ENCODE peak calls at places on chromosomes 2 and 18, in eight cellular contexts. B is MCF 10A, P is NCI-H446, L is Kasumi-1, Q is H9, G is NCI-H1048, H is NCI-H460, V is left colon. J is an unnamed sample.

GRCh38 chr2:128446866-128447537 is 128.3 kb upstream of the HS6ST1 start:
- DNase-seq in L (no peak), B (no peak), H (no peak), P (no peak), G (no peak), Q (peak; percentile 19), V (no peak), J (no peak)

GRCh38 chr18:79528846-79529245 is 133.1 kb downstream of the NFATC1 start:
- DNase-seq in Q (peak; percentile 73), G (peak; percentile 60), V (peak; percentile 38), P (peak; percentile 54), L (peak; percentile 78), B (peak; percentile 46), H (peak; percentile 55), J (peak; percentile 76)

GRCh38 chr2:144438722-144439508 is 81.0 kb downstream of the ZEB2 start:
- DNase-seq in H (no peak), P (peak; percentile 20), Q (no peak), B (no peak), G (no peak), L (no peak), V (no peak), J (no peak)

GRCh38 chr2:204072443-204073324 is 136.1 kb downstream of the ICOS start:
- DNase-seq in B (peak; percentile 59), V (no peak), Q (peak; percentile 72), P (peak; percentile 57), L (no peak), G (peak; percentile 40), H (peak; percentile 28), J (no peak)

GRCh38 chr2:96164459-96165184 is 19.4 kb upstream of the DUSP2 start:
- DNase-seq in H (no peak), P (no peak), Q (peak; percentile 79), V (peak; percentile 27), B (no peak), L (no peak), G (no peak), J (no peak)

GRCh38 chr2:124708661-124709060 is 683.6 kb downstream of the CNTNAP5 start:
- DNase-seq in P (no peak), L (no peak), Q (no peak), B (no peak), V (no peak), H (no peak), G (no peak), J (no peak)

GRCh38 chr2:46801731-46802664 is 113.6 kb downstream of the MCFD2 start:
- DNase-seq in Q (no peak), H (no peak), V (no peak), P (peak; percentile 12), B (peak; percentile 55), L (no peak), G (no peak), J (no peak)

GRCh38 chr18:11500153-11501122 is 109.0 kb upstream of the SLC35G4 start:
- DNase-seq in Q (no peak), P (no peak), V (no peak), B (peak; percentile 98), L (no peak), H (peak; percentile 71), G (no peak), J (peak; percentile 92)

GRCh38 chr2:33511141-33511540 is 34.7 kb downstream of the RASGRP3 start:
- DNase-seq in L (no peak), P (no peak), H (no peak), V (no peak), Q (no peak), G (no peak), B (no peak), J (no peak)

GRCh38 chr2:71469403-71470398 is 16.3 kb downstream of the DYSF start:
- DNase-seq in Q (no peak), L (no peak), H (peak; percentile 58), V (no peak), G (no peak), P (no peak), B (no peak), J (no peak)

GRCh38 chr2:7994397-7994951 is 687.4 kb upstream of the ID2 start:
- DNase-seq in V (no peak), H (no peak), P (no peak), B (no peak), G (no peak), Q (no peak), L (no peak), J (no peak)

GRCh38 chr18:48723016-48723415 is 184.2 kb downstream of the CTIF start:
- DNase-seq in Q (no peak), V (no peak), H (no peak), B (no peak), L (no peak), G (no peak), P (no peak), J (no peak)

GRCh38 chr2:100021798-100022197 is 120.6 kb downstream of the AFF3 start:
- DNase-seq in L (peak; percentile 27), H (no peak), B (no peak), V (no peak), Q (no peak), G (no peak), P (no peak), J (no peak)

J was measured in RWPE1.